ENCODE peak calls at places on chromosomes 4 and X, in nine cellular contexts. One of them, this sample, is unnamed.
A peak's percentile ranks its signal among the peaks of the same experiment; 100 is the strongest.

GRCh38 chrX:39869846-39870601 is 227.7 kb downstream of the BCOR start:
- DNase-seq in neural crest cell: no peak
- DNase-seq in osteoblast: no peak
- DNase-seq in progenitor cell of endocrine pancreas: no peak
- DNase-seq in heart left ventricle: no peak
- DNase-seq in ovary: no peak
- DNase-seq in prostate gland: no peak
- DNase-seq in astrocyte of the spinal cord: peak; percentile 44
- DNase-seq in AG04450: no peak
- DNase-seq in this sample: no peak

GRCh38 chr4:3640587-3640962 is 108.4 kb upstream of the LRPAP1 start:
- DNase-seq in neural crest cell: no peak
- DNase-seq in osteoblast: peak; percentile 88
- DNase-seq in progenitor cell of endocrine pancreas: no peak
- DNase-seq in heart left ventricle: no peak
- DNase-seq in ovary: no peak
- DNase-seq in prostate gland: no peak
- DNase-seq in astrocyte of the spinal cord: no peak
- DNase-seq in AG04450: no peak
- DNase-seq in this sample: no peak

GRCh38 chr4:158945529-158946108 is 157.3 kb upstream of the RAPGEF2 start:
- DNase-seq in neural crest cell: no peak
- DNase-seq in osteoblast: no peak
- DNase-seq in progenitor cell of endocrine pancreas: no peak
- DNase-seq in heart left ventricle: no peak
- DNase-seq in ovary: no peak
- DNase-seq in prostate gland: no peak
- DNase-seq in astrocyte of the spinal cord: no peak
- DNase-seq in AG04450: no peak
- DNase-seq in this sample: no peak

GRCh38 chr4:186845137-186845842 is 121.6 kb upstream of the FAT1 start:
- DNase-seq in neural crest cell: no peak
- DNase-seq in osteoblast: peak; percentile 90
- DNase-seq in progenitor cell of endocrine pancreas: no peak
- DNase-seq in heart left ventricle: no peak
- DNase-seq in ovary: peak; percentile 46
- DNase-seq in prostate gland: no peak
- DNase-seq in astrocyte of the spinal cord: peak; percentile 91
- DNase-seq in AG04450: peak; percentile 82
- DNase-seq in this sample: no peak

GRCh38 chr4:25343671-25344070 is 31.1 kb downstream of the ZCCHC4 start:
- DNase-seq in neural crest cell: no peak
- DNase-seq in osteoblast: no peak
- DNase-seq in progenitor cell of endocrine pancreas: no peak
- DNase-seq in heart left ventricle: no peak
- DNase-seq in ovary: no peak
- DNase-seq in prostate gland: no peak
- DNase-seq in astrocyte of the spinal cord: peak; percentile 25
- DNase-seq in AG04450: no peak
- DNase-seq in this sample: no peak

GRCh38 chrX:110412971-110413726 is 54.5 kb downstream of the RTL9 start:
- DNase-seq in neural crest cell: peak; percentile 88
- DNase-seq in osteoblast: no peak
- DNase-seq in progenitor cell of endocrine pancreas: peak; percentile 76
- DNase-seq in heart left ventricle: peak; percentile 46
- DNase-seq in ovary: peak; percentile 85
- DNase-seq in prostate gland: peak; percentile 41
- DNase-seq in astrocyte of the spinal cord: peak; percentile 69
- DNase-seq in AG04450: no peak
- DNase-seq in this sample: peak; percentile 89

GRCh38 chr4:84767163-84767562 is 184.2 kb downstream of the CDS1 start:
- DNase-seq in neural crest cell: no peak
- DNase-seq in osteoblast: no peak
- DNase-seq in progenitor cell of endocrine pancreas: no peak
- DNase-seq in heart left ventricle: no peak
- DNase-seq in ovary: no peak
- DNase-seq in prostate gland: no peak
- DNase-seq in astrocyte of the spinal cord: no peak
- DNase-seq in AG04450: no peak
- DNase-seq in this sample: no peak

GRCh38 chr4:134343661-134344060 is 142.1 kb upstream of the PABPC4L start:
- DNase-seq in neural crest cell: no peak
- DNase-seq in osteoblast: no peak
- DNase-seq in progenitor cell of endocrine pancreas: no peak
- DNase-seq in heart left ventricle: no peak
- DNase-seq in ovary: no peak
- DNase-seq in prostate gland: no peak
- DNase-seq in astrocyte of the spinal cord: no peak
- DNase-seq in AG04450: no peak
- DNase-seq in this sample: no peak

GRCh38 chr4:16329132-16329796 is 103.0 kb upstream of the TAPT1 start:
- DNase-seq in neural crest cell: no peak
- DNase-seq in osteoblast: no peak
- DNase-seq in progenitor cell of endocrine pancreas: no peak
- DNase-seq in heart left ventricle: no peak
- DNase-seq in ovary: no peak
- DNase-seq in prostate gland: no peak
- DNase-seq in astrocyte of the spinal cord: peak; percentile 18
- DNase-seq in AG04450: no peak
- DNase-seq in this sample: no peak

GRCh38 chrX:23901065-23901464 is 6.7 kb downstream of the APOO start:
- DNase-seq in neural crest cell: no peak
- DNase-seq in osteoblast: no peak
- DNase-seq in progenitor cell of endocrine pancreas: no peak
- DNase-seq in heart left ventricle: no peak
- DNase-seq in ovary: no peak
- DNase-seq in prostate gland: no peak
- DNase-seq in astrocyte of the spinal cord: peak; percentile 69
- DNase-seq in AG04450: peak; percentile 23
- DNase-seq in this sample: no peak

GRCh38 chr4:764405-765169 is 59.0 kb downstream of the PCGF3 start:
- DNase-seq in neural crest cell: no peak
- DNase-seq in osteoblast: peak; percentile 62
- DNase-seq in progenitor cell of endocrine pancreas: no peak
- DNase-seq in heart left ventricle: peak; percentile 18
- DNase-seq in ovary: no peak
- DNase-seq in prostate gland: no peak
- DNase-seq in astrocyte of the spinal cord: no peak
- DNase-seq in AG04450: no peak
- DNase-seq in this sample: no peak

GRCh38 chrX:42495139-42495538 is 282.8 kb downstream of the PPP1R2C start:
- DNase-seq in neural crest cell: no peak
- DNase-seq in osteoblast: no peak
- DNase-seq in progenitor cell of endocrine pancreas: no peak
- DNase-seq in heart left ventricle: no peak
- DNase-seq in ovary: no peak
- DNase-seq in prostate gland: no peak
- DNase-seq in astrocyte of the spinal cord: no peak
- DNase-seq in AG04450: no peak
- DNase-seq in this sample: no peak

GRCh38 chr4:105060628-105061027 is 86.0 kb upstream of the TET2 start:
- DNase-seq in neural crest cell: no peak
- DNase-seq in osteoblast: no peak
- DNase-seq in progenitor cell of endocrine pancreas: no peak
- DNase-seq in heart left ventricle: no peak
- DNase-seq in ovary: no peak
- DNase-seq in prostate gland: no peak
- DNase-seq in astrocyte of the spinal cord: peak; percentile 83
- DNase-seq in AG04450: no peak
- DNase-seq in this sample: no peak

GRCh38 chr4:179196511-179196910 is 1754.3 kb upstream of the AGA start:
- DNase-seq in neural crest cell: no peak
- DNase-seq in osteoblast: no peak
- DNase-seq in progenitor cell of endocrine pancreas: no peak
- DNase-seq in heart left ventricle: no peak
- DNase-seq in ovary: no peak
- DNase-seq in prostate gland: no peak
- DNase-seq in astrocyte of the spinal cord: peak; percentile 54
- DNase-seq in AG04450: peak; percentile 1
- DNase-seq in this sample: peak; percentile 6

GRCh38 chr4:145320269-145320668 is 139.9 kb upstream of the OTUD4 start:
- DNase-seq in neural crest cell: no peak
- DNase-seq in osteoblast: no peak
- DNase-seq in progenitor cell of endocrine pancreas: no peak
- DNase-seq in heart left ventricle: no peak
- DNase-seq in ovary: no peak
- DNase-seq in prostate gland: no peak
- DNase-seq in astrocyte of the spinal cord: no peak
- DNase-seq in AG04450: no peak
- DNase-seq in this sample: no peak

GRCh38 chr4:138978028-138978585 is 37.5 kb upstream of the NOCT start:
- DNase-seq in neural crest cell: no peak
- DNase-seq in osteoblast: no peak
- DNase-seq in progenitor cell of endocrine pancreas: no peak
- DNase-seq in heart left ventricle: no peak
- DNase-seq in ovary: no peak
- DNase-seq in prostate gland: no peak
- DNase-seq in astrocyte of the spinal cord: no peak
- DNase-seq in AG04450: no peak
- DNase-seq in this sample: no peak

GRCh38 chr4:142984871-142985585 is 138.9 kb upstream of the INPP4B start:
- DNase-seq in neural crest cell: no peak
- DNase-seq in osteoblast: no peak
- DNase-seq in progenitor cell of endocrine pancreas: no peak
- DNase-seq in heart left ventricle: no peak
- DNase-seq in ovary: no peak
- DNase-seq in prostate gland: no peak
- DNase-seq in astrocyte of the spinal cord: peak; percentile 15
- DNase-seq in AG04450: no peak
- DNase-seq in this sample: no peak

GRCh38 chr4:52423967-52424366 is 235.1 kb downstream of the USP46 start:
- DNase-seq in neural crest cell: no peak
- DNase-seq in osteoblast: no peak
- DNase-seq in progenitor cell of endocrine pancreas: no peak
- DNase-seq in heart left ventricle: no peak
- DNase-seq in ovary: no peak
- DNase-seq in prostate gland: no peak
- DNase-seq in astrocyte of the spinal cord: no peak
- DNase-seq in AG04450: no peak
- DNase-seq in this sample: no peak

GRCh38 chr4:184265566-184266351 is 48.1 kb upstream of the ENPP6 start:
- DNase-seq in neural crest cell: no peak
- DNase-seq in osteoblast: no peak
- DNase-seq in progenitor cell of endocrine pancreas: no peak
- DNase-seq in heart left ventricle: no peak
- DNase-seq in ovary: no peak
- DNase-seq in prostate gland: no peak
- DNase-seq in astrocyte of the spinal cord: peak; percentile 36
- DNase-seq in AG04450: no peak
- DNase-seq in this sample: no peak

GRCh38 chrX:39927380-39927779 is 170.4 kb downstream of the BCOR start:
- DNase-seq in neural crest cell: no peak
- DNase-seq in osteoblast: no peak
- DNase-seq in progenitor cell of endocrine pancreas: no peak
- DNase-seq in heart left ventricle: no peak
- DNase-seq in ovary: no peak
- DNase-seq in prostate gland: no peak
- DNase-seq in astrocyte of the spinal cord: no peak
- DNase-seq in AG04450: no peak
- DNase-seq in this sample: no peak

GRCh38 chrX:35711281-35711680 is 86.9 kb upstream of the MAGEB16 start:
- DNase-seq in neural crest cell: no peak
- DNase-seq in osteoblast: no peak
- DNase-seq in progenitor cell of endocrine pancreas: no peak
- DNase-seq in heart left ventricle: no peak
- DNase-seq in ovary: no peak
- DNase-seq in prostate gland: no peak
- DNase-seq in astrocyte of the spinal cord: peak; percentile 76
- DNase-seq in AG04450: no peak
- DNase-seq in this sample: no peak

GRCh38 chrX:107619836-107620235 is 8.5 kb upstream of the PRPS1 start:
- DNase-seq in neural crest cell: no peak
- DNase-seq in osteoblast: no peak
- DNase-seq in progenitor cell of endocrine pancreas: no peak
- DNase-seq in heart left ventricle: no peak
- DNase-seq in ovary: no peak
- DNase-seq in prostate gland: no peak
- DNase-seq in astrocyte of the spinal cord: no peak
- DNase-seq in AG04450: no peak
- DNase-seq in this sample: no peak

GRCh38 chr4:13645075-13645474 is 17.6 kb upstream of the BOD1L1 start:
- DNase-seq in neural crest cell: no peak
- DNase-seq in osteoblast: no peak
- DNase-seq in progenitor cell of endocrine pancreas: no peak
- DNase-seq in heart left ventricle: no peak
- DNase-seq in ovary: no peak
- DNase-seq in prostate gland: no peak
- DNase-seq in astrocyte of the spinal cord: no peak
- DNase-seq in AG04450: no peak
- DNase-seq in this sample: no peak
- TF ChIP-seq CTCF in neural crest cell: no peak
- TF ChIP-seq CTCF in osteoblast: peak; percentile 24
- TF ChIP-seq CTCF in progenitor cell of endocrine pancreas: no peak
- TF ChIP-seq CTCF in heart left ventricle: no peak
- TF ChIP-seq CTCF in ovary: no peak
- TF ChIP-seq CTCF in prostate gland: no peak
- TF ChIP-seq CTCF in astrocyte of the spinal cord: peak; percentile 11
- TF ChIP-seq CTCF in AG04450: peak; percentile 20
- TF ChIP-seq CTCF in this sample: no peak

DNA sequence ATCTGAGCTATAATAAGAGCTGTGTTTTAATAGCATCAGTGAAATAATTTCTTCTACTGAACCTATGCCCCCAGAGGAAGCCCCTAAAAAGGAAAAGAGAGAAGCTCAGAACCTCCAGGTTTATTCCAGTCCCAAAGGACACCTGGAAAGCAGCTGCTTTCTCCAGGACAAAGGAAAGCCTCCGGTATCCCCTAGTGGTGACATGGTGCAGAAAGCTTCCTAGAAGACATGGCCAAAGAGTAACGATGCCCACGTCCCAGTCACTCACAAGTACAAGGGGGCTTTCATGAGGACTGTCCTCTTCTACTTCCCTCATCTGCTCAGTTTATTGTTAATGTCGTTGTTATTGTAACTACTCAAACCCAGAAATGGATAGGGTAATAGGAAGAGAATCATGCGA is 343.9 kb downstream of the UNC5C start:
- DNase-seq in neural crest cell: no peak
- DNase-seq in osteoblast: no peak
- DNase-seq in progenitor cell of endocrine pancreas: no peak
- DNase-seq in heart left ventricle: no peak
- DNase-seq in ovary: no peak
- DNase-seq in prostate gland: no peak
- DNase-seq in astrocyte of the spinal cord: no peak
- DNase-seq in AG04450: no peak
- DNase-seq in this sample: no peak
- TF ChIP-seq CTCF in neural crest cell: peak; percentile 48
- TF ChIP-seq CTCF in osteoblast: peak; percentile 30
- TF ChIP-seq CTCF in progenitor cell of endocrine pancreas: peak; percentile 40
- TF ChIP-seq CTCF in heart left ventricle: no peak
- TF ChIP-seq CTCF in ovary: no peak
- TF ChIP-seq CTCF in prostate gland: no peak
- TF ChIP-seq CTCF in astrocyte of the spinal cord: peak; percentile 43
- TF ChIP-seq CTCF in AG04450: no peak
- TF ChIP-seq CTCF in this sample: peak; percentile 46

GRCh38 chrX:12080265-12080664 is 58.0 kb upstream of the FRMPD4 start:
- DNase-seq in neural crest cell: no peak
- DNase-seq in osteoblast: no peak
- DNase-seq in progenitor cell of endocrine pancreas: no peak
- DNase-seq in heart left ventricle: no peak
- DNase-seq in ovary: no peak
- DNase-seq in prostate gland: no peak
- DNase-seq in astrocyte of the spinal cord: peak; percentile 26
- DNase-seq in AG04450: peak; percentile 7
- DNase-seq in this sample: peak; percentile 3
- TF ChIP-seq CTCF in neural crest cell: peak; percentile 70
- TF ChIP-seq CTCF in osteoblast: peak; percentile 54
- TF ChIP-seq CTCF in progenitor cell of endocrine pancreas: peak; percentile 64
- TF ChIP-seq CTCF in heart left ventricle: peak; percentile 21
- TF ChIP-seq CTCF in ovary: no peak
- TF ChIP-seq CTCF in prostate gland: no peak
- TF ChIP-seq CTCF in astrocyte of the spinal cord: peak; percentile 46
- TF ChIP-seq CTCF in AG04450: peak; percentile 60
- TF ChIP-seq CTCF in this sample: peak; percentile 53

GRCh38 chr4:182928061-182928460 is 10.9 kb upstream of the DCTD start:
- DNase-seq in neural crest cell: no peak
- DNase-seq in osteoblast: no peak
- DNase-seq in progenitor cell of endocrine pancreas: no peak
- DNase-seq in heart left ventricle: no peak
- DNase-seq in ovary: no peak
- DNase-seq in prostate gland: no peak
- DNase-seq in astrocyte of the spinal cord: no peak
- DNase-seq in AG04450: no peak
- DNase-seq in this sample: no peak
- TF ChIP-seq CTCF in neural crest cell: peak; percentile 40
- TF ChIP-seq CTCF in osteoblast: peak; percentile 36
- TF ChIP-seq CTCF in progenitor cell of endocrine pancreas: peak; percentile 36
- TF ChIP-seq CTCF in heart left ventricle: peak; percentile 21
- TF ChIP-seq CTCF in ovary: no peak
- TF ChIP-seq CTCF in prostate gland: no peak
- TF ChIP-seq CTCF in astrocyte of the spinal cord: no peak
- TF ChIP-seq CTCF in AG04450: peak; percentile 22
- TF ChIP-seq CTCF in this sample: peak; percentile 15